ENCODE peak calls at places on chromosome 1, in five cellular contexts. N, Q, B, A and P are unnamed samples.

GRCh38 chr1:241674805-241675384 is 22.8 kb downstream of the WDR64 start:
- DNase-seq in Q (no peak), N (no peak), B (no peak), A (no peak), P (no peak)

GRCh38 chr1:224623310-224623714 is 7.2 kb downstream of the CNIH3 start:
- DNase-seq in Q (no peak), N (no peak), B (no peak), A (peak; percentile 85), P (no peak)

GRCh38 chr1:113963281-113963906 is 15.9 kb upstream of the OLFML3 start:
- DNase-seq in A (no peak), B (no peak), N (no peak), Q (no peak), P (no peak)

GRCh38 chr1:160161965-160162705 is 10.7 kb downstream of the ATP1A4 start:
- DNase-seq in A (peak; percentile 32), B (peak; percentile 85), Q (peak; percentile 73), N (peak; percentile 29), P (peak; percentile 64)

GRCh38 chr1:36818771-36819170 is 215.5 kb downstream of the GRIK3 start:
- DNase-seq in A (no peak), N (no peak), Q (no peak), B (no peak), P (no peak)

GRCh38 chr1:183323849-183324683 is 94.1 kb downstream of the NMNAT2 start:
- DNase-seq in N (no peak), A (peak; percentile 60), Q (no peak), B (no peak), P (peak; percentile 27)

GRCh38 chr1:150322310-150322709 is 977 bp downstream of the PRPF3 start:
- DNase-seq in B (no peak), N (no peak), A (peak; percentile 81), Q (no peak), P (peak; percentile 75)

GRCh38 chr1:201506092-201506491 is 831 bp downstream of the CSRP1 start:
- DNase-seq in N (no peak), A (no peak), B (no peak), Q (no peak), P (no peak)

GRCh38 chr1:229027622-229028182 is 243.2 kb upstream of the RAB4A start:
- DNase-seq in A (peak; percentile 84), Q (no peak), N (peak; percentile 84), B (no peak), P (peak; percentile 74)

GRCh38 chr1:108829498-108829916 is 27.4 kb downstream of the AKNAD1 start:
- DNase-seq in Q (no peak), B (no peak), N (no peak), A (peak; percentile 76), P (no peak)

GRCh38 chr1:113396585-113396984 is 6.3 kb downstream of the MAGI3 start:
- DNase-seq in Q (no peak), A (peak; percentile 68), B (no peak), N (no peak), P (peak; percentile 25)

GRCh38 chr1:85189120-85189519 is 11.7 kb downstream of the SYDE2 start:
- DNase-seq in Q (no peak), B (no peak), A (no peak), N (no peak), P (no peak)

GRCh38 chr1:192445849-192446489 is 129.2 kb downstream of the RGS21 start:
- DNase-seq in A (peak; percentile 54), N (peak; percentile 42), Q (peak; percentile 67), B (no peak), P (peak; percentile 76)

GRCh38 chr1:13901041-13901440 is 201.1 kb downstream of the PRDM2 start:
- DNase-seq in N (no peak), Q (no peak), A (no peak), B (no peak), P (no peak)

GRCh38 chr1:234721476-234722266 is 111.7 kb upstream of the IRF2BP2 start:
- DNase-seq in A (peak; percentile 69), B (no peak), N (no peak), Q (no peak), P (no peak)

GRCh38 chr1:163670980-163671757 is 349.4 kb downstream of the NUF2 start:
- DNase-seq in N (no peak), Q (no peak), A (no peak), B (no peak), P (no peak)
- H2BK12ac ChIP-seq in N (no peak overlapping the region), Q (no peak overlapping the region), A (no peak overlapping the region), B (no peak overlapping the region), P (no peak overlapping the region)

DNA sequence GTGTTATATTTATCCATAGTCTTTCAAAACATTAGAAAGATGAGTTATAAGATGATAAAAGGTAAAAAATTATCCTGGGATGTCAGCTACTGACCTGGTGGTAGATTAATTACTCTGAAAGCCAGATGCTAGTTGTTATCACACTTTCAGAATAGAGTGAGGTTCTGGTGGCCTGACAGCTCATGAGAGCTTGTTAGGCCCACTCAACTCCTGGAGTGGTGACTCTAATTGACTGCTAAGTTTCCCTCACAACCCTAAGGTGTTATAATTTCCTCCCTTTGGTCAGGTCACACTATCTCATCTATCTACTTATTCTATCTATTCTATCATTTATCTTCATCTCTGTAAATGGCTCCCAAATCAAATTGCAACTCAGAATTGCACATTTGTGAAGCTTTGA is 90.1 kb downstream of the ZNF648 start:
- DNase-seq in Q (no peak), A (no peak), B (no peak), N (no peak), P (no peak)
- H2BK12ac ChIP-seq in Q (no peak overlapping the region), A (no peak overlapping the region), B (no peak overlapping the region), N (no peak overlapping the region), P (no peak overlapping the region)

DNA sequence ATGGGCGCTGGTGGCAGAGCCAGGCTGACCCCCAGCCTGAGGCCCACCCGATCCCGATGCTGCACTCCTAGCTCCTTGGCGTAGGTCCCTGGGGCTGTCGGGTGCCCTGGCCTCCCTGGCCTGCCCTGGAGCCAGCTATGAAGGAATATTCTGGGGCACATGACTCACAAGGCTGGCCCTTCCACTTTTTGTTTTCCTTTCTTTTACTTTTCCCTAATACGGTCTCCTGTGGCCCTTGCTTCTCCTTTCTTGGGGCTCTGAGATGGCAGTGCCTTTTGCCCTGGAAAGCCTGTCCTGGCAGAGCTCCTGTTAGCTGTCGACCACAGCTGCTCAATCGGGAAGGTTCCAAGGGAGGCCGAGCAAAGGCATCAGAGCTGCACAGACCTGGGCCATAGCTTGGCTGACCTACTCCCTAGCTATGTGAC is 22.1 kb downstream of the ARHGEF10L start:
- DNase-seq in A (no peak), Q (no peak), N (no peak), B (no peak), P (no peak)
- H2BK12ac ChIP-seq in A (no peak overlapping the region), Q (peak overlapping the region; percentile 82), N (no peak overlapping the region), B (no peak overlapping the region), P (no peak overlapping the region)

GRCh38 chr1:17513131-17513530 is 26.4 kb upstream of the ARHGEF10L start:
- DNase-seq in B (no peak), A (no peak), N (no peak), Q (no peak), P (no peak)
- H2BK12ac ChIP-seq in B (no peak overlapping the region), A (no peak overlapping the region), N (no peak overlapping the region), Q (no peak overlapping the region), P (no peak overlapping the region)

GRCh38 chr1:9784508-9785133 is 39.1 kb downstream of the CLSTN1 start:
- DNase-seq in N (peak; percentile 31), Q (no peak), B (peak; percentile 52), A (peak; percentile 66), P (peak; percentile 50)

GRCh38 chr1:9782116-9782751 is 41.5 kb downstream of the CLSTN1 start:
- DNase-seq in A (no peak), Q (no peak), B (no peak), N (no peak), P (no peak)

GRCh38 chr1:9782897-9783296 is 40.9 kb downstream of the CLSTN1 start:
- DNase-seq in A (no peak), Q (no peak), B (no peak), N (no peak), P (no peak)

GRCh38 chr1:9787702-9788101 is 36.1 kb downstream of the CLSTN1 start:
- DNase-seq in N (no peak), B (no peak), Q (no peak), A (no peak), P (no peak)

DNA sequence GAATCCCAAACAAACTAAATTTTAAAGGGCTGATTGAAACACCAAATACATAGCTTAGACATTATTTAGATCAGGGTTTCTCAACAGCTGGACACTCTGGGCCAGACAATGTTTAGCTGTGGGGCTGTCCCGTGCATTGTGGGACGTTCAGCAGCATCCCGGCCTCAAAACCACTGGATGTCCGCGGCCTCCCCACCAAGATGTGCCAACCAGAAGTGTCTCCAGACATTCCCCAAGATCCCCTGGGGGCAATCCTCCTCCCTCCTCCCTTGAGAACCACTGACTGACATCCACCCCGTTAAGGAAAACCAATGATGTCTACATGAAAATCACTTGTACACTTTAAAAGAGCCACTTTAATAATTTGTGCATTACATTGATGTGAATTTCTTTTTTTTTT is 38.4 kb downstream of the CLSTN1 start:
- DNase-seq in N (no peak), B (no peak), A (no peak), Q (no peak), P (no peak)
- H2BK12ac ChIP-seq in N (no peak overlapping the region), B (no peak overlapping the region), A (no peak overlapping the region), Q (no peak overlapping the region), P (no peak overlapping the region)